ENCODE peak calls at places on chromosomes 1 and 21, in ten cellular contexts. M is small intestine; J is psoas muscle; G is iPS DF 6.9; E is cardiac muscle cell; U is upper lobe of left lung; R is SK-N-SH; F is heart left ventricle; Y is lower lobe of right lung; H is CD8-positive, alpha-beta T cell. O is an unnamed sample. For H3K4me1, the result is how much of the 10 kb centered on the place peaks cover.

GRCh38 chr1:199292873-199293272 is 654.0 kb downstream of the PTPRC start:
- DNase-seq in M (no peak), J (no peak), G (no peak), E (no peak), U (no peak), R (peak), F (no peak), Y (no peak), H (no peak), O (no peak)

GRCh38 chr1:17696417-17697301 is 58.5 kb upstream of the ACTL8 start:
- DNase-seq in M (peak), J (no peak), G (peak), E (peak), U (no peak), R (no peak), F (no peak), Y (no peak), H (no peak), O (peak)

GRCh38 chr1:84773195-84773594 is 82.9 kb upstream of the SSX2IP start:
- DNase-seq in M (no peak), J (no peak), G (no peak), E (no peak), U (no peak), R (no peak), F (no peak), Y (no peak), H (no peak), O (no peak)

GRCh38 chr1:154495496-154496273 is 6.3 kb upstream of the TDRD10 start:
- DNase-seq in M (no peak), J (no peak), G (no peak), E (no peak), U (no peak), R (no peak), F (no peak), Y (no peak), H (no peak), O (no peak)

GRCh38 chr1:180586671-180587155 is 27.9 kb downstream of the OVAAL start:
- DNase-seq in M (peak), J (no peak), G (no peak), E (peak), U (no peak), R (no peak), F (no peak), Y (no peak), H (no peak), O (peak)

GRCh38 chr1:224783006-224783651 is 146.3 kb upstream of the DNAH14 start:
- DNase-seq in M (no peak), J (no peak), G (no peak), E (no peak), U (no peak), R (no peak), F (no peak), Y (no peak), H (no peak), O (no peak)

GRCh38 chr1:151282883-151283725 is 1.0 kb downstream of the ZNF687 start:
- DNase-seq in M (peak), J (peak), G (no peak), E (peak), U (peak), R (peak), F (peak), Y (peak), H (no peak), O (peak)

GRCh38 chr1:243335297-243335696 is 79.5 kb downstream of the SDCCAG8 start:
- DNase-seq in M (no peak), J (no peak), G (no peak), E (no peak), U (no peak), R (no peak), F (no peak), Y (no peak), H (no peak), O (no peak)

GRCh38 chr1:150925080-150925479 is 1.1 kb upstream of the SETDB1 start:
- DNase-seq in M (peak), J (no peak), G (no peak), E (peak), U (no peak), R (no peak), F (peak), Y (peak), H (no peak), O (peak)

GRCh38 chr1:58442114-58442513 is 104.4 kb downstream of the OMA1 start:
- DNase-seq in M (no peak), J (no peak), G (no peak), E (no peak), U (no peak), R (peak), F (no peak), Y (no peak), H (no peak), O (no peak)

GRCh38 chr1:233904979-233905415 is 521 bp downstream of the SLC35F3 start:
- DNase-seq in M (no peak), J (peak), G (no peak), E (peak), U (no peak), R (no peak), F (no peak), Y (no peak), H (no peak), O (peak)

GRCh38 chr21:14356771-14357170 is 26.2 kb downstream of the HSPA13 start:
- DNase-seq in M (no peak), J (no peak), G (no peak), E (peak), U (no peak), R (no peak), F (no peak), Y (no peak), H (no peak), O (no peak)

GRCh38 chr1:236516929-236517704 is 6.7 kb upstream of the LGALS8 start:
- DNase-seq in M (peak), J (no peak), G (no peak), E (peak), U (no peak), R (no peak), F (no peak), Y (no peak), H (peak), O (no peak)

GRCh38 chr1:199394856-199395255 is 632.7 kb upstream of the NR5A2 start:
- DNase-seq in M (no peak), J (no peak), G (no peak), E (no peak), U (no peak), R (no peak), F (no peak), Y (no peak), H (no peak), O (no peak)

GRCh38 chr1:107358611-107359342 is 217.9 kb downstream of the NTNG1 start:
- DNase-seq in M (no peak), J (no peak), G (no peak), E (no peak), U (no peak), R (no peak), F (no peak), Y (no peak), H (no peak), O (no peak)

GRCh38 chr1:114156538-114157274 is 3.0 kb upstream of the SYT6 start:
- DNase-seq in M (no peak), J (no peak), G (no peak), E (no peak), U (no peak), R (no peak), F (no peak), Y (no peak), H (no peak), O (no peak)

GRCh38 chr1:1179983-1180861 is 6.5 kb downstream of the TTLL10 start:
- DNase-seq in M (no peak), J (peak), G (no peak), E (no peak), U (no peak), R (peak), F (no peak), Y (peak), H (no peak), O (no peak)

GRCh38 chr1:186925881-186926676 is 97.3 kb downstream of the PLA2G4A start:
- DNase-seq in M (no peak), J (no peak), G (no peak), E (peak), U (no peak), R (no peak), F (no peak), Y (no peak), H (no peak), O (no peak)

GRCh38 chr1:32813941-32814739 is 3.0 kb downstream of the YARS1 start:
- DNase-seq in M (peak), J (no peak), G (no peak), E (peak), U (peak), R (no peak), F (no peak), Y (no peak), H (no peak), O (no peak)

GRCh38 chr1:88302843-88303486 is 381.1 kb upstream of the PKN2 start:
- DNase-seq in M (peak), J (no peak), G (no peak), E (peak), U (no peak), R (no peak), F (no peak), Y (no peak), H (no peak), O (peak)

GRCh38 chr1:180952657-180953013 is 39.9 kb downstream of the KIAA1614 start:
- DNase-seq in M (no peak), J (no peak), G (no peak), E (no peak), U (no peak), R (peak), F (no peak), Y (no peak), H (no peak), O (no peak)

GRCh38 chr1:31704261-31705079 is 653 bp upstream of the COL16A1 start:
- DNase-seq in M (peak), J (peak), G (no peak), E (peak), U (no peak), R (peak), F (no peak), Y (no peak), H (no peak), O (peak)
- H3K4me1 ChIP-seq in M (under half), J (under half), G (under half), E (under half), U (under half), R (half or more), F (half or more), Y (under half), H (under half), O (under half)

DNA sequence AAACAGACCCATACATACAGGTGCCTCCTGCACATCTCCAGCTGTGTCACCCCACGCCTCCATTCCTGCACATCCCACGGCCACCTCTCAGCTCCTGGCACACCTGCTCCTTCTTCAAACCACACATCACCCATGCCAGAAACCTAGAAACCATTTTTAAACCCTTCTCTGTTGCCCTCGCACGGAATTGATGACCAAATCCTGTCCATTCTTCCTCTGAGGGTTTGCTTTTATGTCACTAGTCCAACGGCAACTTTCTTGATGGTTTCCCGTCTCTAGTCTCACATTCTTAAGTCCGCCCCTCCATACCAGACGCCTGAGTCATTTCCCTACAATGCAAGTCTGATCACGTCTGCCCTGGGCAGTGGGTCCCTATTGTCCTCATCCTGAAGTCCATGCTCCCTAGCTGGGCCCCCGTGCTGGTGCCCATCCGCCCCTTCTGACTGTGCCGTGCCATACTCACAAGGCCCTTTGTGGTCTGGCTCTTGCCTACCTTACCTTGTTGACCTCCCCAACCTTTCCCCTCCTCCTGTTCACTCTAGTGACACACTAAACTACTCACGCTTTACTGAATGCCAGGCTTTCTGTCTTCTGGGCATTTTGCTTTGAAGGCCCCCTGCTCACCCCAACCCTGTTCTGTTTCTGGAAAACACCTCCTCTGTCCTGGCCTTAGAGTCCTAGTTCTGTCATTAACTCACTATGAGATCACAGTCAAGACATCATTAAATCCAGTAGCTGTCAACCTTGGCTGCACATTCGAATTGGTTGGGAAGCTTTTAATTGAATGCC is 17.6 kb downstream of the SLC2A1 start:
- DNase-seq in M (no peak), J (no peak), G (no peak), E (peak), U (peak), R (no peak), F (no peak), Y (no peak), H (no peak), O (no peak)
- H3K4me1 ChIP-seq in M (under half), J (under half), G (under half), E (under half), U (half or more), R (half or more), F (half or more), Y (half or more), H (half or more), O (half or more)

GRCh38 chr1:40390857-40391256 is 17.3 kb downstream of the SMAP2 start:
- DNase-seq in M (no peak), J (no peak), G (no peak), E (no peak), U (no peak), R (no peak), F (no peak), Y (no peak), H (no peak), O (no peak)

GRCh38 chr1:40389234-40389815 is 15.8 kb downstream of the SMAP2 start:
- DNase-seq in M (no peak), J (no peak), G (no peak), E (no peak), U (no peak), R (no peak), F (no peak), Y (no peak), H (no peak), O (no peak)

GRCh38 chr1:40392206-40392605 is 18.7 kb downstream of the SMAP2 start:
- DNase-seq in M (no peak), J (no peak), G (no peak), E (peak), U (no peak), R (no peak), F (no peak), Y (no peak), H (no peak), O (no peak)

GRCh38 chr1:40391688-40392145 is 18.2 kb downstream of the SMAP2 start:
- DNase-seq in M (peak), J (no peak), G (no peak), E (no peak), U (no peak), R (no peak), F (no peak), Y (no peak), H (no peak), O (no peak)

GRCh38 chr1:40389871-40390560 is 16.5 kb downstream of the SMAP2 start:
- DNase-seq in M (peak), J (no peak), G (no peak), E (peak), U (peak), R (no peak), F (no peak), Y (no peak), H (no peak), O (no peak)
- H3K4me1 ChIP-seq in M (under half), J (under half), G (under half), E (under half), U (half or more), R (under half), F (under half), Y (half or more), H (half or more), O (under half)

DNA sequence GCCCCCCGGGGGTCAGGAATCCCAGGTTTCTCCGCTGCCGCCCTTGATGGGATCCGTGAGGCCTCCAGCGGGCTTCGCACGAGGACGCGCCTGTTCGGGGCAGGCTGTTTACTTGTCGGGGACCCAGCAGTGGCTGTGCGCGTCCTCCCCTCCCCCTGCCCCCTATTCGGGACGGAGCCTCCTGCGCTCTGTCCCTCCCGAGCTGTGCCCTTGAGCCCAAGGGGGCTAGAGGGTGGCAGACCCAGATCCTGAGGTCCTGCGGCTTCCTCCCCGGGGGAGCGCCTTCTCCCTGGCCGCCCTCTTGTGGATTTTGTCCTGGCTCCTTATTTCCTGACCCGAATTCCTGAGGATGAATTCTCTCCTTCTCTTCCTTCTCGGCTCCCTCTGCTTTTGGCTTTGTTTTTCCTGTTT is 38.4 kb downstream of the PIK3CD start:
- DNase-seq in M (peak), J (peak), G (no peak), E (peak), U (no peak), R (peak), F (peak), Y (peak), H (no peak), O (peak)
- H3K4me1 ChIP-seq in M (under half), J (under half), G (under half), E (under half), U (under half), R (under half), F (under half), Y (under half), H (half or more), O (under half)

GRCh38 chr1:39959651-39960333 is 4.8 kb downstream of the MFSD2A start:
- DNase-seq in M (no peak), J (no peak), G (no peak), E (no peak), U (no peak), R (no peak), F (no peak), Y (peak), H (no peak), O (no peak)

GRCh38 chr1:39958801-39959200 is 3.9 kb downstream of the MFSD2A start:
- DNase-seq in M (no peak), J (no peak), G (no peak), E (no peak), U (no peak), R (no peak), F (no peak), Y (no peak), H (no peak), O (no peak)

GRCh38 chr1:39954870-39955546 is at the start of gene MFSD2A:
- DNase-seq in M (peak), J (peak), G (peak), E (peak), U (peak), R (peak), F (peak), Y (peak), H (peak), O (peak)

GRCh38 chr1:39955547-39956539 is 898 bp downstream of the MFSD2A start:
- DNase-seq in M (peak), J (no peak), G (no peak), E (peak), U (no peak), R (peak), F (no peak), Y (no peak), H (peak), O (peak)

GRCh38 chr1:39957299-39958020 is 2.5 kb downstream of the MFSD2A start:
- DNase-seq in M (no peak), J (no peak), G (no peak), E (peak), U (peak), R (peak), F (no peak), Y (no peak), H (no peak), O (peak)
- H3K4me1 ChIP-seq in M (under half), J (under half), G (under half), E (under half), U (half or more), R (under half), F (under half), Y (under half), H (under half), O (under half)

DNA sequence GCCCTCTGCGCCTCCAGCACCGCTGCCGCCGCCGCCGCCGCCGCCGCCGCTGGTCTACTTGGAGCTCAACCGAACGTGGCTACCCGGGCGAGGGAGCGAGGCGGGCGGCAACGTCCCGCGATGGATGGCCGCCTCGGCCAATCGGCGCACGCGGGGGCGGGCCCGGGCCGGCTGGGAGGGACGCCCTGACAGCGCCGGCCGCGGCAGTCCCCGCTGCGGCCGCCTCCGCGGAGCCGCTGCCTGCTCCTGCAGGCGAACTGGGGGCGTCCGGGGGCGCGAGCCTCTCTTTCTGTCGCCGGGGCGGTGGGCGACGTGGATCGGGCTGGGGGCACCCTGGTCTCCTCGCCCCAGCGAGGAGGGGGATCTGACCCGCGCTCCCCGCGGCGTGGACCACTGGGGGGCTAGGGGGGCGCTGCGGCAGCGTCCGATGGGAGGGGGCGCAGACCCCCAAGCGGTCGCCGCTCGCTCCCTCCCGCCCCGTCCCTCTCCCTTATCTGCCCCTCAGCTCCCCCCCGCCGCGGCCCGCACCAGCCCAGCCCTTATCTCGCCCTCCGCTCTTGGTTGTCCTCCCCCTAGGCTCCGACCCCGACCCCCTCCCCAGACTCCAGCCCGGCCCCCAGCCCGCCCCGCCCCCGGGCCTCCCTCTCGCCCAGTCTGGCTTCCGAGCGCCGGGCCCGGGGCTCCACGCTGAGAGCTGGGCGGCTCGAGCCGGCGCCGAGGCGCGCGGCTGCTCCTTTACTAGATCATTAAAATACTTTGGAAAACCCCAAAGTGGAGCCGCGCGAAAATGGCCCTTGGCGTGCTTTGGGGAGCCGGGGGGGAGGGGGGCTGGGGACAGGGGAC is at the start of gene SSBP3:
- DNase-seq in M (peak), J (peak), G (no peak), E (peak), U (peak), R (peak), F (peak), Y (peak), H (peak), O (peak)
- H3K4me1 ChIP-seq in M (under half), J (half or more), G (under half), E (under half), U (under half), R (under half), F (half or more), Y (half or more), H (half or more), O (half or more)

O was measured in testis.